ENCODE peak calls at places on chromosomes 2 and 18, in seven cellular contexts. Z, C, D, I, O, T and G are unnamed samples.

GRCh38 chr2:136242100-136242499 is 124.2 kb upstream of the CXCR4 start:
- DNase-seq in Z (no peak), C (no peak), D (no peak), I (no peak), O (no peak), T (no peak), G (no peak)

GRCh38 chr2:199455533-199456382 is 2.0 kb downstream of the SATB2 start:
- DNase-seq in Z (no peak), C (no peak), D (no peak), I (peak), O (no peak), T (peak), G (peak)

GRCh38 chr2:111108745-111109271 is 11.9 kb upstream of the BCL2L11 start:
- DNase-seq in Z (no peak), C (no peak), D (no peak), I (no peak), O (no peak), T (no peak), G (no peak)

GRCh38 chr2:147491491-147491890 is 353.3 kb upstream of the ACVR2A start:
- DNase-seq in Z (no peak), C (no peak), D (no peak), I (no peak), O (no peak), T (no peak), G (no peak)

GRCh38 chr18:55462652-55463051 is 125.3 kb downstream of the TCF4 start:
- DNase-seq in Z (no peak), C (no peak), D (no peak), I (no peak), O (no peak), T (no peak), G (no peak)

GRCh38 chr18:62458868-62459716 is 63.7 kb upstream of the ZCCHC2 start:
- DNase-seq in Z (no peak), C (no peak), D (no peak), I (no peak), O (peak), T (no peak), G (no peak)

GRCh38 chr2:151111599-151112278 is 149.9 kb downstream of the RBM43 start:
- DNase-seq in Z (no peak), C (no peak), D (no peak), I (peak), O (no peak), T (peak), G (peak)

GRCh38 chr18:62183578-62184195 is 3.2 kb downstream of the PIGN start:
- DNase-seq in Z (peak), C (peak), D (no peak), I (peak), O (no peak), T (no peak), G (peak)

GRCh38 chr2:156841321-156841720 is 405.1 kb downstream of the GPD2 start:
- DNase-seq in Z (no peak), C (no peak), D (no peak), I (no peak), O (no peak), T (no peak), G (no peak)

GRCh38 chr2:6290626-6291025 is 575.1 kb downstream of the CMPK2 start:
- DNase-seq in Z (no peak), C (no peak), D (no peak), I (no peak), O (no peak), T (no peak), G (no peak)

GRCh38 chr18:417495-417894 is 83.0 kb downstream of the COLEC12 start:
- DNase-seq in Z (no peak), C (no peak), D (no peak), I (no peak), O (no peak), T (no peak), G (no peak)

GRCh38 chr2:172148246-172148645 is 45.5 kb upstream of the DLX2 start:
- DNase-seq in Z (no peak), C (no peak), D (no peak), I (peak), O (no peak), T (no peak), G (peak)

GRCh38 chr18:73752965-73753364 is 394.7 kb downstream of the FBXO15 start:
- DNase-seq in Z (no peak), C (no peak), D (no peak), I (no peak), O (no peak), T (no peak), G (no peak)

GRCh38 chr2:241263061-241263460 is 52.4 kb downstream of the HDLBP start:
- DNase-seq in Z (no peak), C (no peak), D (peak), I (no peak), O (no peak), T (no peak), G (no peak)

GRCh38 chr2:62713837-62714236 is 8.3 kb downstream of the EHBP1 start:
- DNase-seq in Z (no peak), C (no peak), D (no peak), I (peak), O (no peak), T (no peak), G (no peak)

GRCh38 chr2:79040967-79041582 is 15.6 kb downstream of the REG3G start:
- DNase-seq in Z (no peak), C (no peak), D (no peak), I (no peak), O (no peak), T (no peak), G (no peak)

GRCh38 chr18:56127322-56128099 is 510.9 kb downstream of the TXNL1 start:
- DNase-seq in Z (no peak), C (no peak), D (no peak), I (peak), O (no peak), T (no peak), G (peak)

GRCh38 chr2:157486596-157487270 is 42.8 kb upstream of the CYTIP start:
- DNase-seq in Z (no peak), C (no peak), D (no peak), I (peak), O (no peak), T (no peak), G (no peak)

GRCh38 chr2:73089270-73090030 is 17.9 kb upstream of the SFXN5 start:
- DNase-seq in Z (no peak), C (no peak), D (no peak), I (peak), O (peak), T (peak), G (peak)

GRCh38 chr2:128310761-128311160 is 7.9 kb downstream of the HS6ST1 start:
- DNase-seq in Z (no peak), C (no peak), D (peak), I (no peak), O (peak), T (no peak), G (no peak)